ENCODE peak calls at places on chromosomes 11 and 22, in six cellular contexts. P is AG04450; T is amniotic stem cell; L is OCI-LY7; O is naive thymus-derived CD8-positive, alpha-beta T cell; V is CD8-positive, alpha-beta memory T cell. C is an unnamed sample.

GRCh38 chr11:96070453-96070852 is 146.5 kb upstream of the MTMR2 start:
- DNase-seq in T (no peak), L (no peak), P (no peak), V (no peak), O (no peak), C (no peak)

GRCh38 chr11:72652871-72653615 is 21.2 kb downstream of the PDE2A start:
- DNase-seq in O (no peak), V (no peak), L (no peak), P (no peak), T (no peak), C (no peak)

GRCh38 chr11:30706276-30706675 is 120.1 kb upstream of the MPPED2 start:
- DNase-seq in V (no peak), P (no peak), T (no peak), L (no peak), O (no peak), C (no peak)

GRCh38 chr22:35629406-35630234 is 12.5 kb upstream of the MB start:
- DNase-seq in V (no peak), T (peak; percentile 95), P (peak; percentile 94), L (peak; percentile 34), O (no peak), C (no peak)

GRCh38 chr22:33000342-33001280 is 57.6 kb downstream of the SYN3 start:
- DNase-seq in O (peak; percentile 37), V (no peak), L (peak; percentile 73), T (no peak), P (no peak), C (peak; percentile 57)

GRCh38 chr22:41052661-41053490 is 39.5 kb upstream of the EP300 start:
- DNase-seq in L (no peak), P (peak; percentile 61), V (no peak), T (peak; percentile 57), O (no peak), C (no peak)

GRCh38 chr11:46252373-46252914 is 25.0 kb upstream of the CREB3L1 start:
- DNase-seq in L (no peak), O (no peak), V (no peak), P (no peak), T (no peak), C (no peak)

GRCh38 chr22:22179858-22180257 is 64.7 kb upstream of the VPREB1 start:
- DNase-seq in T (no peak), O (no peak), V (no peak), P (no peak), L (no peak), C (no peak)

C was measured in NAMALWA.